ENCODE peak calls at places on chromosomes 11 and 22, in six cellular contexts. Z is fibroblast of lung, G is H1, C is tibial nerve, J is lower lobe of right lung, K is neural progenitor cell. V is an unnamed sample. For H3K4me1 and H3K36me3, the result is how much of the 10 kb centered on the place peaks cover.

GRCh38 chr11:66119348-66120133 is 49.5 kb downstream of the PACS1 start:
- DNase-seq in Z (peak), G (no peak), C (no peak), J (no peak), K (peak), V (no peak)

GRCh38 chr22:38844661-38845367 is 986 bp upstream of the NPTXR start:
- DNase-seq in Z (peak), G (no peak), C (no peak), J (no peak), K (no peak), V (no peak)

GRCh38 chr22:35191412-35191811 is 65.9 kb upstream of the HMGXB4 start:
- DNase-seq in Z (peak), G (no peak), C (no peak), J (no peak), K (no peak), V (no peak)

GRCh38 chr22:39900306-39901227 is at the start of gene GRAP2:
- DNase-seq in Z (no peak), G (no peak), C (no peak), J (no peak), K (no peak), V (no peak)

GRCh38 chr11:82927264-82927880 is 25.8 kb downstream of the DDIAS start:
- DNase-seq in Z (peak), G (no peak), C (no peak), J (no peak), K (peak), V (no peak)

GRCh38 chr11:131978351-131978750 is 607.9 kb downstream of the NTM start:
- DNase-seq in Z (peak), G (no peak), C (no peak), J (no peak), K (no peak), V (no peak)

GRCh38 chr22:30201970-30202369 is 44.6 kb downstream of the LIF start:
- DNase-seq in Z (peak), G (no peak), C (no peak), J (no peak), K (no peak), V (no peak)

GRCh38 chr11:43738600-43739409 is 58.3 kb downstream of the HSD17B12 start:
- DNase-seq in Z (peak), G (no peak), C (no peak), J (no peak), K (peak), V (no peak)

GRCh38 chr11:46930089-46930488 is 6.5 kb upstream of the CSTPP1 start:
- DNase-seq in Z (peak), G (no peak), C (no peak), J (no peak), K (no peak), V (no peak)

GRCh38 chr11:45090607-45091006 is 55.8 kb upstream of the PRDM11 start:
- DNase-seq in Z (no peak), G (no peak), C (no peak), J (no peak), K (no peak), V (no peak)

GRCh38 chr11:45093761-45094455 is 52.5 kb upstream of the PRDM11 start:
- DNase-seq in Z (no peak), G (no peak), C (no peak), J (no peak), K (no peak), V (no peak)

GRCh38 chr11:45092901-45093760 is 53.3 kb upstream of the PRDM11 start:
- DNase-seq in Z (peak), G (no peak), C (no peak), J (no peak), K (no peak), V (no peak)

GRCh38 chr11:45089845-45090499 is 56.5 kb upstream of the PRDM11 start:
- DNase-seq in Z (peak), G (no peak), C (no peak), J (no peak), K (peak), V (no peak)

GRCh38 chr11:45091563-45092392 is 54.7 kb upstream of the PRDM11 start:
- DNase-seq in Z (peak), G (no peak), C (no peak), J (no peak), K (peak), V (no peak)
- H3K4me1 ChIP-seq in Z (half or more), G (under half), C (under half), J (under half), K (half or more), V (under half)

DNA sequence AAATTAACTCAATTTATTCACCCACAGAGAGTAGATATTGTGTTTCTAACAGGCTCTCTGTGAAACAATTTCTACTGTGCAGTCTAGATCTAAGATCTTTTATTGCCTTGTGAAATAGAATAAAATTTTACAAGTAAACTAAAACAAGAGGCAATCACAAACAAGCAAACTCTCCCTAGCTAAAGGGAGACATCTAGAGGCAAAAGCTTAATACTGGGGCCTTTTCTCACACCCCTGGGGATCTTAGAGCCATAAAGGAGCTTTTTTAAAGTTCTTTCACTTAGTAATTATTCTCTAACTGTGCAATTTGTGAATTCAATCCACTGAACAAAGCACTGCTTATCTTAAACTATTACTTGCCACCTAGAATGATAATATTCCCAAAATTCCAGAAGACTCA is 19.7 kb downstream of the ALG9 start:
- DNase-seq in Z (no peak), G (no peak), C (no peak), J (no peak), K (peak), V (no peak)
- TF ChIP-seq CTCF in Z (peak), G (no peak), C (no peak), J (peak), K (peak), V (no peak)

DNA sequence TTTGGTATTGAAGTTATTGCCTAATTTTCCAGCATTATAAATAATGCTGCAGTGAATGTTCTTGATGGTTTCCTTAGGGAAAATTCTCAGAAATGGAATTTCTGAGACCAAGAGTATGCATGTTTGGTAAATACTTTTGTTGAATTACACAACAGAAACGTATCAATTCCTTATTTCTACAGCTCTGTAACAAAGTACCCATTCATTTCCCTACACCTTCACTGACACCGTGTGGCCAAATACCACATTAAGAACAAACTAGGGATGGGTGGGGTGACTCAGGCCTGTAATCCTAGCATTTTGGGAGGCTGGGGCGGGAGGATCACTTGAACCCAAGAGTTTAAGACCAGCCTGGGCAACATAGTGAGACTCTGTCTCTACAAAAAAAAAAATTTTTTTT is 21.8 kb downstream of the MCAM start:
- DNase-seq in Z (no peak), G (no peak), C (no peak), J (no peak), K (no peak), V (no peak)
- H3K36me3 ChIP-seq in Z (under half), G (under half), C (half or more), J (half or more), K (under half), V (under half)

DNA sequence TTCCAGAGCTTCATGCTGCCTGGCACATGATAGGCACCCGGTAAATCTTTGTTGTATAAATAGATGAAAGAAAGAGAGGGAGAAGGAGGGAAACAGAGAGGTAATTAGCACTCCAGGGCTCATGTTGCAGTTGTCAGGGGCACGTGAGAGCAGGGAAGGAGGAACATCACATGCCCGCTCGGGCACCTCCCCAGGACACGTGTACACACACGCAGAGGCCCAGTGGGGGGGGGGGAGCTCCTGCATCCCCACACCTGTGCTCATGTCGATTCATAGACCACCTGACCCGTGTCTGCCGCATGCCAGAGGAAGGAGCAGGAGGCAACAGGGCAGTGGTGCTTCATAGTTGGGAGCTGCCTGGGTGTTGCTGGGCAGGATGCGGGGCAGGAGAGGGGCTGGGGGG is 37.1 kb upstream of the NNMT start:
- DNase-seq in Z (no peak), G (no peak), C (peak), J (peak), K (no peak), V (peak)
- H3K4me1 ChIP-seq in Z (under half), G (under half), C (under half), J (half or more), K (half or more), V (under half)

V was measured in tibial artery.